ENCODE peak calls at places on chromosome 11, in five cellular contexts. One of them, this sample, is unnamed.

GRCh38 chr11:119991669-119992068 is 146.2 kb downstream of the TRIM29 start:
- DNase-seq in HCT116: no peak
- DNase-seq in heart left ventricle: no peak
- DNase-seq in colonic mucosa: no peak
- DNase-seq in astrocyte: no peak
- DNase-seq in this sample: no peak

GRCh38 chr11:107719557-107720304 is 7.9 kb upstream of the SLN start:
- DNase-seq in astrocyte: no peak
- DNase-seq in colonic mucosa: no peak
- DNase-seq in heart left ventricle: no peak
- DNase-seq in HCT116: no peak
- DNase-seq in this sample: no peak

GRCh38 chr11:73003083-73003482 is 139.0 kb downstream of the FCHSD2 start:
- DNase-seq in HCT116: no peak
- DNase-seq in colonic mucosa: no peak
- DNase-seq in astrocyte: no peak
- DNase-seq in heart left ventricle: no peak
- DNase-seq in this sample: no peak

GRCh38 chr11:5524756-5525155 is 8.3 kb upstream of the UBQLNL start:
- DNase-seq in colonic mucosa: no peak
- DNase-seq in HCT116: no peak
- DNase-seq in astrocyte: no peak
- DNase-seq in heart left ventricle: no peak
- DNase-seq in this sample: no peak

GRCh38 chr11:2421996-2422395 is 21.4 kb downstream of the TSSC4 start:
- DNase-seq in astrocyte: no peak
- DNase-seq in colonic mucosa: no peak
- DNase-seq in HCT116: no peak
- DNase-seq in heart left ventricle: no peak
- DNase-seq in this sample: no peak

GRCh38 chr11:73147771-73148681 is 5.9 kb upstream of the FCHSD2 start:
- DNase-seq in heart left ventricle: peak; percentile 81
- DNase-seq in HCT116: no peak
- DNase-seq in colonic mucosa: no peak
- DNase-seq in astrocyte: no peak
- DNase-seq in this sample: no peak

GRCh38 chr11:47156333-47156732 is 20.3 kb downstream of the ARFGAP2 start:
- DNase-seq in HCT116: no peak
- DNase-seq in colonic mucosa: no peak
- DNase-seq in heart left ventricle: no peak
- DNase-seq in astrocyte: peak; percentile 40
- DNase-seq in this sample: no peak

GRCh38 chr11:12090761-12091261 is 19.6 kb upstream of the MICAL2 start:
- DNase-seq in heart left ventricle: no peak
- DNase-seq in colonic mucosa: peak; percentile 93
- DNase-seq in HCT116: peak; percentile 73
- DNase-seq in astrocyte: no peak
- DNase-seq in this sample: peak; percentile 92

GRCh38 chr11:81192516-81192915 is 1541.1 kb downstream of the FAM181B start:
- DNase-seq in astrocyte: no peak
- DNase-seq in heart left ventricle: no peak
- DNase-seq in colonic mucosa: no peak
- DNase-seq in HCT116: no peak
- DNase-seq in this sample: no peak

GRCh38 chr11:62398011-62398994 is 20.5 kb upstream of the SCGB1A1 start:
- DNase-seq in HCT116: no peak
- DNase-seq in astrocyte: peak; percentile 63
- DNase-seq in heart left ventricle: no peak
- DNase-seq in colonic mucosa: peak; percentile 34
- DNase-seq in this sample: peak; percentile 87

GRCh38 chr11:133040289-133040893 is 491.9 kb downstream of the OPCML start:
- DNase-seq in astrocyte: peak; percentile 51
- DNase-seq in colonic mucosa: no peak
- DNase-seq in HCT116: no peak
- DNase-seq in heart left ventricle: no peak
- DNase-seq in this sample: peak; percentile 13

GRCh38 chr11:27183672-27184457 is 143.2 kb downstream of the BBOX1 start:
- DNase-seq in heart left ventricle: peak; percentile 37
- DNase-seq in HCT116: peak; percentile 51
- DNase-seq in astrocyte: peak; percentile 67
- DNase-seq in colonic mucosa: peak; percentile 80
- DNase-seq in this sample: peak; percentile 54

GRCh38 chr11:134372961-134373360 is 39.1 kb downstream of the B3GAT1 start:
- DNase-seq in colonic mucosa: no peak
- DNase-seq in astrocyte: no peak
- DNase-seq in HCT116: no peak
- DNase-seq in heart left ventricle: no peak
- DNase-seq in this sample: no peak

GRCh38 chr11:104104201-104104600 is 59.7 kb downstream of the PDGFD start:
- DNase-seq in heart left ventricle: no peak
- DNase-seq in astrocyte: no peak
- DNase-seq in HCT116: no peak
- DNase-seq in colonic mucosa: no peak
- DNase-seq in this sample: no peak

GRCh38 chr11:104104664-104105063 is 59.3 kb downstream of the PDGFD start:
- DNase-seq in colonic mucosa: no peak
- DNase-seq in astrocyte: no peak
- DNase-seq in HCT116: no peak
- DNase-seq in heart left ventricle: no peak
- DNase-seq in this sample: no peak

GRCh38 chr11:104105155-104105554 is 58.8 kb downstream of the PDGFD start:
- DNase-seq in astrocyte: no peak
- DNase-seq in HCT116: no peak
- DNase-seq in heart left ventricle: no peak
- DNase-seq in colonic mucosa: no peak
- DNase-seq in this sample: no peak

DNA sequence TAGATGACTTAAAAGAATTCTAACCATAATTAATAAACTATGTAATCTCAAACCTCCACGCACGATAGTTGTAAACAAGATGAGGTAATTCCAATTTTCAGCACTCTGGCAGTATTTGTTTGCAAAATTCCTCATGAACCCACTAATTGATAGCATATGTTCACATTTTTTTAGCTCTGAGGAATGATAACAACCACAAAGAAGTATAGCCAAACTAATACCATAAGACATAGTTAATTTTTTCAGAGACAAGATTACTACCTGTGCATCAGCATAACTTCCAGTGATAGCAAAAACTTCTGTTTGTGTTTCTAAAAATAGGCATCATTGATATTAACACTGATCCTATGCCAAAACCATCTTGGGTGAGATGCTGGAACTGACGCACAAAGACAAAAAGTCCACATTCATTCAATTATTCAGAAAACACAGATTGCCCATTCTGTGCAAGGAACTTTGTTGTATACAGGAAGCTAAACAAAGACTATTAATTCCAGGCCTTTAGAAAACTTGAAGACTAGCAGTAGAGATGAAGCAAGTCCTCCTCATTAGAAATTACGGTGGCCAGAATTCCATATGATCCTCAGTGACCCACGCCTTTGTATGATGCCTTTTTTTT is 57.7 kb downstream of the PDGFD start:
- DNase-seq in colonic mucosa: no peak
- DNase-seq in HCT116: no peak
- DNase-seq in heart left ventricle: no peak
- DNase-seq in astrocyte: peak; percentile 64
- DNase-seq in this sample: no peak
- H3K4me3 ChIP-seq in colonic mucosa: no peak overlapping the region
- H3K4me3 ChIP-seq in HCT116: no peak overlapping the region
- H3K4me3 ChIP-seq in heart left ventricle: no peak overlapping the region
- H3K4me3 ChIP-seq in astrocyte: no peak overlapping the region
- H3K4me3 ChIP-seq in this sample: no peak overlapping the region

GRCh38 chr11:68976563-68976962 is 4.2 kb downstream of the MRGPRD start:
- DNase-seq in astrocyte: no peak
- DNase-seq in heart left ventricle: no peak
- DNase-seq in HCT116: no peak
- DNase-seq in colonic mucosa: no peak
- DNase-seq in this sample: no peak
- H3K4me1 ChIP-seq in astrocyte: no peaks in the 10 kb centered on the region
- H3K4me1 ChIP-seq in heart left ventricle: no peaks in the 10 kb centered on the region
- H3K4me1 ChIP-seq in HCT116: no peaks in the 10 kb centered on the region
- H3K4me1 ChIP-seq in colonic mucosa: no peaks in the 10 kb centered on the region
- H3K4me1 ChIP-seq in this sample: peaks cover 12% of the 10 kb centered on the region

DNA sequence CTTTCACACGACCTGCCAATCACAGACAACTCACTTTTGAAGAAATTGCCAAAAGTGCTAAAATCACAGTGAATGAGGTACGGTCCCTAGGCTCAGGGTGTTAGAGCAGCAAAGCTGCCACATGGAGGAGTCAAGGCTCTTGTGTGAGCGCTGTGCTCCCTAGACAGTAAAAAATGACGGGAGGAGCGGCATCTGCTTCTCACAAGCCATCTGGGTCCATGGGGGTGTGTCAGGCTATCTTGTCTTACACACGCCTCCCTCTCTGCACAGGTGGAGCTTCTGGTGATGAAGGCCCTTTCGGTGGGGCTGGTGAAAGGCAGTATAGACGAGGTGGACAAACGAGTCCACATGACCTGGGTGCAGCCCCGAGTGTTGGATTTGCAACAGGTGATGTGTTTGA is 14.8 kb downstream of the PSMD13 start:
- DNase-seq in colonic mucosa: no peak
- DNase-seq in heart left ventricle: no peak
- DNase-seq in HCT116: no peak
- DNase-seq in astrocyte: no peak
- DNase-seq in this sample: no peak
- TF ChIP-seq CTCF in colonic mucosa: no peak
- TF ChIP-seq CTCF in heart left ventricle: no peak
- TF ChIP-seq CTCF in HCT116: no peak
- TF ChIP-seq CTCF in astrocyte: no peak
- TF ChIP-seq CTCF in this sample: no peak

DNA sequence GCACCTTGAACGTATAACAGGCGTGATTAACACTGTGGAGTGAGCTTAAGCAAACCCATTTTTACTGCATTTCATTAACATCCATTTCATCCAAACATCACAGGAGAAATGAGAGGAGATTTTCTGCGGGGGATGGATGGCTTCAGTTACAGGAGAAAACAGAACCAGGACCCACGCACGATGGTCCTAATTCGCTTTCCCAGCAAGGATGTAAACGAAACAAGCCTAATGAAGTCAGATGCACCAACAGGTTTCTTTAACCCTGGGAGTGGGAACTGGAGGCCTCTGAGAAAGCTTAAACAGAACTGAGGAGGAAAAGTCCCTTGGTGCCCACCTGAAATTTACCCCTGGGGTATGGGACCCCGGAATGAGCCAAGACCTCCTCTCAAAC is 2.7 kb downstream of the CADM1 start:
- DNase-seq in colonic mucosa: no peak
- DNase-seq in HCT116: no peak
- DNase-seq in astrocyte: no peak
- DNase-seq in heart left ventricle: no peak
- DNase-seq in this sample: no peak
- H3K4me3 ChIP-seq in colonic mucosa: no peak overlapping the region
- H3K4me3 ChIP-seq in HCT116: no peak overlapping the region
- H3K4me3 ChIP-seq in astrocyte: peak overlapping the region; percentile 91
- H3K4me3 ChIP-seq in heart left ventricle: peak overlapping the region; percentile 72
- H3K4me3 ChIP-seq in this sample: no peak overlapping the region

DNA sequence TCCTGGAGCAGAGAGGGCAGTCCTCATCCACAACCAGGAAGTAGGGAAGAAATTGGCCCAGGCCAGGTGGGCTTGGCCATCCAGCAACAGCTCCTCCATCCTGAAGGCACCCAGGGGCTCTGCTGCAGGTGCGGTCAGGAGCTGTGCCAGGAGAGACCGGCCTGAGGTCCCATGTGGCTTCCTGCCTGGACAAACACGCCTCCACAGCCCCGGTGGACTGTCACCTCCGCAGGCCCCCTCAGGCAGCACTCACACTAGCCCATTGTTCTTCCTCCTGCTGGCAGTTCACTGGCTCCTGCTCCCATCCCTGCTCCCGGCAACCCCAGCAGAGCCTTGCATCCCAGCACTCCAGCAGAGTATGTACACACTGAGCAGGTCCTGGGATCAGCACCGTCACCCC is 16.0 kb upstream of the POU2AF1 start:
- DNase-seq in colonic mucosa: no peak
- DNase-seq in HCT116: no peak
- DNase-seq in astrocyte: no peak
- DNase-seq in heart left ventricle: no peak
- DNase-seq in this sample: no peak
- H3K4me1 ChIP-seq in colonic mucosa: no peaks in the 10 kb centered on the region
- H3K4me1 ChIP-seq in HCT116: no peaks in the 10 kb centered on the region
- H3K4me1 ChIP-seq in astrocyte: no peaks in the 10 kb centered on the region
- H3K4me1 ChIP-seq in heart left ventricle: no peaks in the 10 kb centered on the region
- H3K4me1 ChIP-seq in this sample: no peaks in the 10 kb centered on the region

GRCh38 chr11:95584589-95584988 is 205.0 kb downstream of the FAM76B start:
- DNase-seq in colonic mucosa: no peak
- DNase-seq in HCT116: no peak
- DNase-seq in heart left ventricle: no peak
- DNase-seq in astrocyte: no peak
- DNase-seq in this sample: no peak
- TF ChIP-seq CTCF in colonic mucosa: no peak
- TF ChIP-seq CTCF in HCT116: no peak
- TF ChIP-seq CTCF in heart left ventricle: no peak
- TF ChIP-seq CTCF in astrocyte: no peak
- TF ChIP-seq CTCF in this sample: no peak

DNA sequence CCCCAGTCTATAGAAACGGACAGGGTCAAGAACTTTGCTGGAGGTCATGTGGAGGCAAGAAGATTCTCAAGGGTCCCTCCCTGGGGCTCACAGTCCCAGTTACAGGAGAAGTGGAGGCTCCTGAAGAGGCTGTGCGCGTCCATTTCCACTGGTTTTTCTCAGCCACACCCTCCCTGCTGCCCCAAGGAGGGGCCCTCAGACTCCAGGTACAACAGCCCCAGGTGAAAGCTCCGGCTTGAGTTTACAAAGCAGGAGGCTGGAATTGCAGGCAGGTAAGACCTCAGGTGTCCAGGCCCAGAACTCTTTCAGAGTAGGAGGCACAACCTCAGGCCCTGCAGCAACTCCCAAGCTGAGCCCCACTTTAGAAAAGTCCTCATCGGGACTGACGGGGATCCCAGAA is 3.1 kb downstream of the SHANK2 start:
- DNase-seq in HCT116: no peak
- DNase-seq in heart left ventricle: no peak
- DNase-seq in astrocyte: no peak
- DNase-seq in colonic mucosa: no peak
- DNase-seq in this sample: no peak
- H3K4me3 ChIP-seq in HCT116: no peak overlapping the region
- H3K4me3 ChIP-seq in heart left ventricle: no peak overlapping the region
- H3K4me3 ChIP-seq in astrocyte: no peak overlapping the region
- H3K4me3 ChIP-seq in colonic mucosa: no peak overlapping the region
- H3K4me3 ChIP-seq in this sample: no peak overlapping the region

DNA sequence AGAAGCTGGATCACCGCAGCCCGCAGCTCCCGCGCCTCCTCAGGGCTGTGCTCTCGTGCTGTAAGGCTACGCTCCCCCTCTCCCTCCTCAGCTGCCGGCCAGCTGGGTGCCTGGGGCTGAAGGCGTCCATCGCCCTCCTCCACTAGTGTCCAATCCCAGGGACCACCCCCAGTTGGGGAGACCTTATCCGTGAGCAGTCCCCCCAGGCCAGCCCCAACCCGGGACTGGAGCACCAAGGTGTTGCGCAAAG is 1.2 kb downstream of the AP5B1 start:
- DNase-seq in heart left ventricle: no peak
- DNase-seq in HCT116: no peak
- DNase-seq in colonic mucosa: no peak
- DNase-seq in astrocyte: no peak
- DNase-seq in this sample: no peak
- H3K4me1 ChIP-seq in heart left ventricle: peaks cover 12% of the 10 kb centered on the region
- H3K4me1 ChIP-seq in HCT116: peaks cover 12% of the 10 kb centered on the region
- H3K4me1 ChIP-seq in colonic mucosa: peaks cover 6% of the 10 kb centered on the region
- H3K4me1 ChIP-seq in astrocyte: peaks cover 6% of the 10 kb centered on the region
- H3K4me1 ChIP-seq in this sample: peaks cover 16% of the 10 kb centered on the region

This sample was measured in Caco-2.